ENCODE peak calls at places on chromosome 11, in five cellular contexts. O is stomach, U is ureter, T is H7, D is AG04449. K is an unnamed sample.

GRCh38 chr11:10233581-10233980 is 60.4 kb downstream of the SBF2 start:
- DNase-seq in O (no peak), U (no peak), T (no peak), D (peak), K (peak)

GRCh38 chr11:104060004-104060403 is 23.6 kb downstream of the DDI1 start:
- DNase-seq in O (no peak), U (no peak), T (no peak), D (no peak), K (peak)

GRCh38 chr11:67071420-67072284 is 15.0 kb downstream of the RHOD start:
- DNase-seq in O (peak), U (no peak), T (peak), D (no peak), K (peak)

GRCh38 chr11:77003954-77004353 is 30.2 kb upstream of the B3GNT6 start:
- DNase-seq in O (no peak), U (no peak), T (no peak), D (no peak), K (no peak)

GRCh38 chr11:128451651-128452470 is 135.5 kb downstream of the ETS1 start:
- DNase-seq in O (peak), U (peak), T (peak), D (no peak), K (no peak)

GRCh38 chr11:116990061-116990473 is 108.2 kb downstream of the SIK3 start:
- DNase-seq in O (no peak), U (no peak), T (no peak), D (peak), K (no peak)

GRCh38 chr11:71060358-71060757 is 192.0 kb downstream of the SHANK2 start:
- DNase-seq in O (no peak), U (no peak), T (no peak), D (no peak), K (no peak)

GRCh38 chr11:44797886-44798683 is 71.3 kb downstream of the TSPAN18 start:
- DNase-seq in O (no peak), U (no peak), T (peak), D (no peak), K (no peak)

GRCh38 chr11:68839953-68840641 is 1.6 kb downstream of the CPT1A start:
- DNase-seq in O (no peak), U (no peak), T (peak), D (no peak), K (no peak)

GRCh38 chr11:88345408-88345807 is 7.9 kb upstream of the CTSC start:
- DNase-seq in O (no peak), U (no peak), T (no peak), D (no peak), K (no peak)

GRCh38 chr11:34204396-34205279 is 99.2 kb downstream of the NAT10 start:
- DNase-seq in O (peak), U (no peak), T (peak), D (no peak), K (no peak)

GRCh38 chr11:46414466-46414796 is 22.9 kb upstream of the CHRM4 start:
- DNase-seq in O (no peak), U (no peak), T (no peak), D (no peak), K (no peak)

GRCh38 chr11:64343740-64344133 is 3.7 kb downstream of the CCDC88B start:
- DNase-seq in O (peak), U (no peak), T (peak), D (no peak), K (peak)

GRCh38 chr11:118146554-118146953 is 6.1 kb downstream of the SCN4B start:
- DNase-seq in O (no peak), U (no peak), T (no peak), D (no peak), K (no peak)

GRCh38 chr11:30377347-30377746 is 54.4 kb downstream of the ARL14EP start:
- DNase-seq in O (no peak), U (no peak), T (no peak), D (no peak), K (no peak)

GRCh38 chr11:3231550-3231850 is 717 bp downstream of the MRGPRE start:
- DNase-seq in O (no peak), U (no peak), T (no peak), D (no peak), K (no peak)

GRCh38 chr11:120912504-120912903 is 111.4 kb upstream of the TBCEL start:
- DNase-seq in O (no peak), U (no peak), T (peak), D (peak), K (peak)

GRCh38 chr11:28632338-28632737 is 524.1 kb downstream of the METTL15 start:
- DNase-seq in O (no peak), U (no peak), T (no peak), D (no peak), K (no peak)

GRCh38 chr11:12045914-12046635 is 37.6 kb upstream of the DKK3 start:
- DNase-seq in O (no peak), U (no peak), T (no peak), D (no peak), K (no peak)

GRCh38 chr11:31826530-31827438 is 15.7 kb upstream of the PAX6 start:
- DNase-seq in O (no peak), U (no peak), T (peak), D (no peak), K (peak)

GRCh38 chr11:12696911-12697581 is 22.8 kb downstream of the TEAD1 start:
- DNase-seq in O (no peak), U (no peak), T (no peak), D (no peak), K (no peak)

GRCh38 chr11:86615495-86615894 is 56.9 kb downstream of the ME3 start:
- DNase-seq in O (no peak), U (no peak), T (no peak), D (no peak), K (no peak)

GRCh38 chr11:2276999-2277328 is 6.6 kb upstream of the ASCL2 start:
- DNase-seq in O (no peak), U (peak), T (no peak), D (no peak), K (no peak)

GRCh38 chr11:59106363-59107336 is at the start of gene FAM111B:
- DNase-seq in O (peak), U (peak), T (peak), D (peak), K (peak)

GRCh38 chr11:79087957-79088318 is 352.9 kb downstream of the TENM4 start:
- DNase-seq in O (no peak), U (no peak), T (no peak), D (no peak), K (peak)

GRCh38 chr11:20599424-20600346 is at the start of gene SLC6A5:
- DNase-seq in O (no peak), U (no peak), T (peak), D (no peak), K (no peak)

GRCh38 chr11:71139516-71140205 is 112.7 kb downstream of the SHANK2 start:
- DNase-seq in O (peak), U (peak), T (peak), D (no peak), K (no peak)

GRCh38 chr11:93329936-93330445 is 551 bp upstream of the DEUP1 start:
- DNase-seq in O (no peak), U (no peak), T (peak), D (no peak), K (peak)

GRCh38 chr11:40235841-40236240 is 1223.6 kb downstream of the LRRC4C start:
- DNase-seq in O (no peak), U (no peak), T (no peak), D (no peak), K (no peak)

GRCh38 chr11:126824035-126824607 is 176.4 kb downstream of the KIRREL3 start:
- DNase-seq in O (no peak), U (no peak), T (peak), D (no peak), K (no peak)

GRCh38 chr11:415640-416041 is 842 bp upstream of the SIGIRR start:
- DNase-seq in O (no peak), U (no peak), T (no peak), D (no peak), K (no peak)

GRCh38 chr11:127816959-127817358 is 770.4 kb downstream of the ETS1 start:
- DNase-seq in O (no peak), U (no peak), T (no peak), D (no peak), K (no peak)

GRCh38 chr11:119361056-119361787 is 14.7 kb upstream of the MFRP start:
- DNase-seq in O (no peak), U (peak), T (peak), D (no peak), K (peak)

GRCh38 chr11:15159085-15159484 is 44.4 kb downstream of the INSC start:
- DNase-seq in O (no peak), U (no peak), T (peak), D (no peak), K (peak)

GRCh38 chr11:76196849-76197248 is 9.5 kb downstream of the WNT11 start:
- DNase-seq in O (no peak), U (no peak), T (no peak), D (no peak), K (no peak)

GRCh38 chr11:3092603-3093141 is 35.4 kb upstream of the CARS1 start:
- DNase-seq in O (peak), U (no peak), T (peak), D (no peak), K (peak)

GRCh38 chr11:47233989-47234668 is 14.5 kb downstream of the ACP2 start:
- DNase-seq in O (no peak), U (no peak), T (peak), D (no peak), K (peak)

GRCh38 chr11:72278911-72279310 is 34.9 kb upstream of the PHOX2A start:
- DNase-seq in O (no peak), U (no peak), T (no peak), D (peak), K (no peak)

GRCh38 chr11:44865866-44866272 is 84.8 kb downstream of the TP53I11 start:
- DNase-seq in O (peak), U (no peak), T (no peak), D (no peak), K (peak)

K was measured in SK-N-SH.